ENCODE peak calls at places on chromosomes 7 and 10, in seven cellular contexts. C, L, V, I, T, O and F are unnamed samples.

GRCh38 chr7:23709081-23709746 is 805 bp upstream of the STK31 start:
- DNase-seq in L (peak; percentile 25), V (no peak), C (no peak), T (no peak), O (no peak), I (no peak), F (no peak)

GRCh38 chr7:146655928-146656797 is 539.6 kb downstream of the CNTNAP2 start:
- DNase-seq in T (no peak), O (no peak), I (peak; percentile 1), L (no peak), C (no peak), V (no peak), F (no peak)

GRCh38 chr7:140035400-140036223 is 27.1 kb downstream of the PARP12 start:
- DNase-seq in I (peak; percentile 75), L (peak; percentile 70), O (no peak), V (no peak), T (peak; percentile 90), C (no peak), F (peak; percentile 24)

GRCh38 chr10:68261132-68261856 is 29.4 kb upstream of the ATOH7 start:
- DNase-seq in C (no peak), T (no peak), L (no peak), O (no peak), V (no peak), I (no peak), F (no peak)

GRCh38 chr7:100053201-100053600 is 3.6 kb downstream of the ZSCAN21 start:
- DNase-seq in V (no peak), L (peak; percentile 73), I (peak; percentile 57), T (peak; percentile 89), O (no peak), C (peak; percentile 58), F (no peak)

GRCh38 chr10:3102721-3103410 is 35.5 kb downstream of the PFKP start:
- DNase-seq in C (no peak), V (no peak), T (peak; percentile 83), O (no peak), I (peak; percentile 71), L (no peak), F (no peak)

GRCh38 chr10:49089789-49090595 is 25.3 kb downstream of the VSTM4 start:
- DNase-seq in T (no peak), I (peak; percentile 55), C (no peak), L (no peak), V (no peak), O (no peak), F (no peak)

GRCh38 chr10:8193546-8193945 is 139.1 kb downstream of the GATA3 start:
- DNase-seq in V (no peak), T (no peak), C (no peak), O (no peak), I (peak; percentile 12), L (no peak), F (no peak)

GRCh38 chr7:148276291-148277041 is 314.1 kb upstream of the C7orf33 start:
- DNase-seq in I (no peak), T (no peak), V (no peak), O (peak; percentile 87), C (no peak), L (no peak), F (no peak)

GRCh38 chr10:19970707-19971106 is 154.5 kb downstream of the PLXDC2 start:
- DNase-seq in O (no peak), V (no peak), I (no peak), T (peak; percentile 41), L (no peak), C (no peak), F (no peak)

GRCh38 chr10:118904284-118904683 is 125.2 kb upstream of the NANOS1 start:
- DNase-seq in V (no peak), L (no peak), I (no peak), C (no peak), T (no peak), O (no peak), F (no peak)

GRCh38 chr7:132709971-132710567 is 133.8 kb upstream of the PLXNA4 start:
- DNase-seq in I (peak; percentile 12), V (no peak), L (peak; percentile 22), O (no peak), T (peak; percentile 68), C (peak; percentile 38), F (no peak)
- TF ChIP-seq CTCF in I (peak; percentile 49), V (no peak), L (peak; percentile 49), O (peak; percentile 29), T (peak; percentile 54), C (peak; percentile 59), F (peak; percentile 65)

GRCh38 chr7:123745437-123745836 is 3.4 kb downstream of the WASL start:
- DNase-seq in L (no peak), C (no peak), I (no peak), T (no peak), O (no peak), V (no peak), F (no peak)
- H3K4me3 ChIP-seq in L (no peak overlapping the region), C (peak overlapping the region; percentile 4), I (no peak overlapping the region), T (no peak overlapping the region), O (no peak overlapping the region), V (peak overlapping the region; percentile 77), F (no peak overlapping the region)

DNA sequence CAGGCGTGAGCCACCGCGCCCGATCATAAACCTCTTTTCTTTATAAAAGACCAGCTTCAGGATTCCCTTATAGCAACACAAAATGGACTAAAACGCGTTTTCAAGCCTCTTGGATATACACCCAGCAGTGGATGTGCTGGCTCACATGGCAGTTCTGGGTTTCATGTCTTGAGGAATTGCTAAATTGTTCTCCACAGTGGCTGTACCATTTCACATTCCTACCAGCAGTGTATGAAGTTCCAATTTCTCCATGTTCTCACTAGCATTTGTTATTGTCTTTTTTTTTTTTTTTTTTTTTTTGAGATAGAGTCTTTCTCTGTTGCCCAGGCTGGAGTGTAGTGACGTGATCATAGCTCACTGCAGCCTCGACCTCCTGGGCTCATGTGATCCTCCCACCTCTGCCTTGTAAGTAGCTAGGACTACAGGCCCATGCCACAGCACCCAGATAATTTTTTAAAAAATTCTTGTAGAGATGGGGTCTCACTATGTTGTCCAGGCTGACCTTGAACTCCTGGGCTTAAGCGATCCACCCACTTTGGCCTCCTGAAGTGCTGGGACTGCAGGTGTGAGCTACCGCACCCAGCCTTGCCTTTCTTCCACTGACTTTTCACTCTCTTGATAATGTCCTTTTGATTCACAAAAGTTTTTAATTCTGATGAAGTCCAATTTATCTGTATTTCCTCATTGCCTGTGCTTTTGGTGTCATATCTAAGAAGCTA is 17.4 kb downstream of the TECPR1 start:
- DNase-seq in T (peak; percentile 25), V (no peak), C (no peak), O (no peak), I (no peak), L (no peak), F (no peak)
- TF ChIP-seq CTCF in T (peak; percentile 4), V (no peak), C (no peak), O (no peak), I (peak; percentile 15), L (no peak), F (no peak)

DNA sequence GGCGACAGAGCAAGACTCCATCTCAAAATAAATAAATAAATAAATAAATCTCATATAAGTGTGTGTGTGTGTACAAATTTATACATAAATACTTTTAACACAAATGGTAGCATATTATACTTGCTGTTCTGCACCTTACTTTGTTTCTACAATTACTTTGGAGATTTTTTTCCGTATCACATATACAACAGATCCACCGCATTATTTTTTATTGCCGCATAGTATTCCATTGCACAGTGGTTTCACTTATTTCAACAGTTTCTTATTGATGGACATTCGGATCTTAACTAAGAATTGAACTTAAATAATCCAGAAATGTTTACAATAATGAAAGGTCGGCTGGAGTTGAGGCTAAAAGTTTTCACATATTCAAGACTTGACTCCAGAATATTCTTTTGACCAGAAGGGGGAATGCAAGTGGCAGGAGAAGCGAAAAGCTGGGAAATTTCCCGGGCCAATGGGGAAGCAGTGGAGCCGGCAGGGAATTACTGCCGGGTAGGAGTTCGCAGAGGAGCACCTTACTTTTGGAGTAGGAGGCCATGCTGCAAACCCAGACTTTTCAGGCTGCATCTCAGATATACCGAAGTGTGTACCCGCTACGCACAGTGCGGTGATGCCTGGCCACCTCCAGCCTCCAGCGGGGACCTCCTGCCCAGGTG is 448 bp upstream of the CNNM1 start:
- DNase-seq in L (peak; percentile 11), V (no peak), C (no peak), I (no peak), O (no peak), T (no peak), F (no peak)
- H3K4me3 ChIP-seq in L (peak overlapping the region; percentile 57), V (peak overlapping the region; percentile 45), C (no peak overlapping the region), I (peak overlapping the region; percentile 57), O (peak overlapping the region; percentile 63), T (peak overlapping the region; percentile 26), F (peak overlapping the region; percentile 51)

GRCh38 chr7:54944179-54944578 is 74.6 kb upstream of the EGFR start:
- DNase-seq in C (no peak), O (no peak), V (no peak), T (no peak), I (peak; percentile 45), L (peak; percentile 39), F (peak; percentile 79)
- TF ChIP-seq CTCF in C (no peak), O (no peak), V (no peak), T (no peak), I (no peak), L (no peak), F (no peak)

GRCh38 chr10:84540022-84540616 is 211.7 kb downstream of the CCSER2 start:
- DNase-seq in C (no peak), V (no peak), O (no peak), T (peak; percentile 93), L (peak; percentile 62), I (peak; percentile 93), F (peak; percentile 76)
- H3K4me3 ChIP-seq in C (no peak overlapping the region), V (no peak overlapping the region), O (peak overlapping the region; percentile 55), T (peak overlapping the region; percentile 50), L (no peak overlapping the region), I (peak overlapping the region; percentile 51), F (peak overlapping the region; percentile 53)

GRCh38 chr7:127245582-127245981 is 7.2 kb downstream of the GRM8 start:
- DNase-seq in C (no peak), T (no peak), L (no peak), V (no peak), I (no peak), O (no peak), F (no peak)

GRCh38 chr7:127239814-127240213 is 12.9 kb downstream of the GRM8 start:
- DNase-seq in V (no peak), L (no peak), C (peak; percentile 48), O (no peak), T (no peak), I (no peak), F (no peak)
- TF ChIP-seq CTCF in V (no peak), L (no peak), C (peak; percentile 49), O (no peak), T (no peak), I (no peak), F (no peak)

GRCh38 chr7:138738114-138738513 is 37.0 kb upstream of the SVOPL start:
- DNase-seq in I (no peak), O (no peak), L (no peak), C (no peak), V (no peak), T (no peak), F (no peak)

GRCh38 chr7:138741453-138741735 is 40.2 kb upstream of the SVOPL start:
- DNase-seq in V (no peak), T (no peak), L (no peak), C (no peak), O (no peak), I (no peak), F (no peak)

GRCh38 chr7:138735399-138735798 is 34.2 kb upstream of the SVOPL start:
- DNase-seq in I (no peak), C (no peak), O (no peak), L (no peak), T (no peak), V (no peak), F (no peak)

GRCh38 chr7:138739859-138740258 is 38.7 kb upstream of the SVOPL start:
- DNase-seq in C (no peak), L (no peak), I (no peak), V (no peak), O (no peak), T (no peak), F (no peak)

GRCh38 chr7:138738551-138739335 is 37.6 kb upstream of the SVOPL start:
- DNase-seq in I (peak; percentile 76), C (peak; percentile 78), L (peak; percentile 74), V (peak; percentile 71), O (no peak), T (peak; percentile 89), F (peak; percentile 57)
- H3K4me3 ChIP-seq in I (no peak overlapping the region), C (no peak overlapping the region), L (no peak overlapping the region), V (no peak overlapping the region), O (no peak overlapping the region), T (no peak overlapping the region), F (no peak overlapping the region)